ENCODE peak calls at places on chromosomes 7 and 10, in four cellular contexts. U is osteoblast, A is GM12892, B is anterior cingulate cortex. X is an unnamed sample.

GRCh38 chr7:67566101-67566500 is 569.5 kb downstream of the TYW1 start:
- DNase-seq in B (peak; percentile 74), A (no peak), U (no peak), X (no peak)

GRCh38 chr10:71590786-71591350 is 128.7 kb downstream of the C10orf105 start:
- DNase-seq in B (no peak), A (no peak), U (no peak), X (no peak)

GRCh38 chr7:143379607-143380263 is 1.4 kb upstream of the ZYX start:
- DNase-seq in U (peak; percentile 88), A (no peak), B (no peak), X (no peak)

GRCh38 chr7:134547738-134548054 is 1.2 kb upstream of the AKR1B15 start:
- DNase-seq in B (no peak), A (peak; percentile 26), U (no peak), X (peak; percentile 84)

GRCh38 chr7:117269417-117269816 is 53.4 kb downstream of the WNT2 start:
- DNase-seq in A (no peak), B (no peak), U (peak; percentile 69), X (no peak)

GRCh38 chr7:148435715-148436114 is 154.9 kb upstream of the C7orf33 start:
- DNase-seq in B (no peak), U (no peak), A (no peak), X (no peak)

GRCh38 chr10:123140164-123140982 is 4.6 kb downstream of the HMX3 start:
- DNase-seq in A (no peak), B (no peak), U (no peak), X (no peak)

GRCh38 chr10:33899578-33900531 is 565.4 kb upstream of the NRP1 start:
- DNase-seq in B (no peak), A (no peak), U (no peak), X (no peak)

GRCh38 chr7:159218216-159219006 is 73.7 kb upstream of the VIPR2 start:
- DNase-seq in U (no peak), A (no peak), B (no peak), X (no peak)

GRCh38 chr7:159091041-159091440 is 53.6 kb downstream of the VIPR2 start:
- DNase-seq in B (no peak), A (no peak), U (peak; percentile 49), X (no peak)

GRCh38 chr7:55549457-55549856 is 22.8 kb downstream of the VOPP1 start:
- DNase-seq in A (no peak), U (no peak), B (no peak), X (no peak)

GRCh38 chr7:150430465-150431085 is 19.9 kb upstream of the GIMAP8 start:
- DNase-seq in A (no peak), B (no peak), U (no peak), X (no peak)

GRCh38 chr7:158617737-158618128 is 30.1 kb upstream of the PTPRN2 start:
- DNase-seq in U (no peak), A (no peak), B (no peak), X (no peak)

GRCh38 chr7:54757711-54758110 is 1.3 kb downstream of the SEC61G start:
- DNase-seq in U (peak; percentile 51), A (no peak), B (no peak), X (no peak)

GRCh38 chr7:133502498-133502897 is 249.6 kb downstream of the EXOC4 start:
- DNase-seq in U (no peak), B (no peak), A (no peak), X (peak; percentile 17)

GRCh38 chr10:69439350-69439739 is 11.9 kb upstream of the TSPAN15 start:
- DNase-seq in U (no peak), A (no peak), B (peak; percentile 12), X (no peak)

GRCh38 chr7:91251877-91252276 is 12.4 kb upstream of the FZD1 start:
- DNase-seq in B (no peak), A (no peak), U (no peak), X (no peak)

GRCh38 chr10:76337641-76338040 is 906.2 kb downstream of the LRMDA start:
- DNase-seq in B (no peak), A (no peak), U (no peak), X (no peak)

X was measured in K562.